ENCODE peak calls at places on chromosomes 7 and 10, in four cellular contexts. One of them, this sample, is unnamed.

GRCh38 chr7:159122276-159122675 is 22.4 kb downstream of the VIPR2 start:
- DNase-seq in B cell: no peak
- DNase-seq in effector CD4-positive, alpha-beta T cell: no peak
- DNase-seq in stimulated activated CD8-positive, alpha-beta memory T cell treated with anti-CD3 and anti-CD28 coated beads, Interleukin-7, amount 100 ng/mL, for 1 hour: no peak
- DNase-seq in this sample: no peak

GRCh38 chr10:251982-252582 is 116.8 kb downstream of the ZMYND11 start:
- DNase-seq in stimulated activated CD8-positive, alpha-beta memory T cell treated with anti-CD3 and anti-CD28 coated beads, Interleukin-7, amount 100 ng/mL, for 1 hour: no peak
- DNase-seq in B cell: no peak
- DNase-seq in effector CD4-positive, alpha-beta T cell: no peak
- DNase-seq in this sample: no peak

GRCh38 chr7:140649566-140650205 is 9.1 kb upstream of the DENND2A start:
- DNase-seq in B cell: no peak
- DNase-seq in stimulated activated CD8-positive, alpha-beta memory T cell treated with anti-CD3 and anti-CD28 coated beads, Interleukin-7, amount 100 ng/mL, for 1 hour: no peak
- DNase-seq in effector CD4-positive, alpha-beta T cell: no peak
- DNase-seq in this sample: no peak

GRCh38 chr7:6382797-6383196 is 65.0 kb downstream of the DAGLB start:
- DNase-seq in stimulated activated CD8-positive, alpha-beta memory T cell treated with anti-CD3 and anti-CD28 coated beads, Interleukin-7, amount 100 ng/mL, for 1 hour: no peak
- DNase-seq in B cell: no peak
- DNase-seq in effector CD4-positive, alpha-beta T cell: no peak
- DNase-seq in this sample: no peak

GRCh38 chr7:16604054-16604453 is 41.5 kb downstream of the ANKMY2 start:
- DNase-seq in B cell: no peak
- DNase-seq in stimulated activated CD8-positive, alpha-beta memory T cell treated with anti-CD3 and anti-CD28 coated beads, Interleukin-7, amount 100 ng/mL, for 1 hour: no peak
- DNase-seq in effector CD4-positive, alpha-beta T cell: no peak
- DNase-seq in this sample: no peak

GRCh38 chr10:93554760-93555432 is 11.6 kb upstream of the FFAR4 start:
- DNase-seq in effector CD4-positive, alpha-beta T cell: peak
- DNase-seq in B cell: peak
- DNase-seq in stimulated activated CD8-positive, alpha-beta memory T cell treated with anti-CD3 and anti-CD28 coated beads, Interleukin-7, amount 100 ng/mL, for 1 hour: peak
- DNase-seq in this sample: no peak

GRCh38 chr7:22447759-22448158 is 52.2 kb downstream of the STEAP1B start:
- DNase-seq in stimulated activated CD8-positive, alpha-beta memory T cell treated with anti-CD3 and anti-CD28 coated beads, Interleukin-7, amount 100 ng/mL, for 1 hour: no peak
- DNase-seq in effector CD4-positive, alpha-beta T cell: no peak
- DNase-seq in B cell: peak
- DNase-seq in this sample: no peak

GRCh38 chr7:149642579-149642978 is 130.8 kb downstream of the ZNF467 start:
- DNase-seq in B cell: no peak
- DNase-seq in stimulated activated CD8-positive, alpha-beta memory T cell treated with anti-CD3 and anti-CD28 coated beads, Interleukin-7, amount 100 ng/mL, for 1 hour: no peak
- DNase-seq in effector CD4-positive, alpha-beta T cell: no peak
- DNase-seq in this sample: no peak

GRCh38 chr10:121696854-121697253 is 98.6 kb upstream of the FGFR2 start:
- DNase-seq in stimulated activated CD8-positive, alpha-beta memory T cell treated with anti-CD3 and anti-CD28 coated beads, Interleukin-7, amount 100 ng/mL, for 1 hour: no peak
- DNase-seq in effector CD4-positive, alpha-beta T cell: no peak
- DNase-seq in B cell: no peak
- DNase-seq in this sample: no peak

GRCh38 chr10:49550563-49550962 is 11.6 kb upstream of the ERCC6 start:
- DNase-seq in effector CD4-positive, alpha-beta T cell: no peak
- DNase-seq in stimulated activated CD8-positive, alpha-beta memory T cell treated with anti-CD3 and anti-CD28 coated beads, Interleukin-7, amount 100 ng/mL, for 1 hour: no peak
- DNase-seq in B cell: no peak
- DNase-seq in this sample: no peak

GRCh38 chr7:159094030-159094740 is 50.5 kb downstream of the VIPR2 start:
- DNase-seq in effector CD4-positive, alpha-beta T cell: no peak
- DNase-seq in stimulated activated CD8-positive, alpha-beta memory T cell treated with anti-CD3 and anti-CD28 coated beads, Interleukin-7, amount 100 ng/mL, for 1 hour: no peak
- DNase-seq in B cell: no peak
- DNase-seq in this sample: no peak

GRCh38 chr10:124705021-124705740 is 39.0 kb downstream of the FAM53B start:
- DNase-seq in stimulated activated CD8-positive, alpha-beta memory T cell treated with anti-CD3 and anti-CD28 coated beads, Interleukin-7, amount 100 ng/mL, for 1 hour: no peak
- DNase-seq in effector CD4-positive, alpha-beta T cell: no peak
- DNase-seq in B cell: no peak
- DNase-seq in this sample: no peak

GRCh38 chr7:132095111-132095765 is 481.0 kb downstream of the PLXNA4 start:
- DNase-seq in stimulated activated CD8-positive, alpha-beta memory T cell treated with anti-CD3 and anti-CD28 coated beads, Interleukin-7, amount 100 ng/mL, for 1 hour: no peak
- DNase-seq in B cell: no peak
- DNase-seq in effector CD4-positive, alpha-beta T cell: no peak
- DNase-seq in this sample: no peak